ENCODE peak calls at places on chromosome 3, in ten cellular contexts. D is fibroblast of pulmonary artery, Q is AG04450, I is coronary artery, L is lower lobe of right lung, C is AG09309, A is cardiac fibroblast, Y is NB4, W is right atrium auricular region, T is psoas muscle. K is an unnamed sample.

GRCh38 chr3:135981701-135982403 is 16.3 kb downstream of the PPP2R3A start:
- DNase-seq in D (no peak), Q (no peak), I (no peak), L (no peak), C (no peak), A (no peak), Y (no peak), W (no peak), T (no peak), K (no peak)

GRCh38 chr3:144112036-144112435 is 140.4 kb downstream of the DIPK2A start:
- DNase-seq in D (no peak), Q (no peak), I (no peak), L (no peak), C (no peak), A (no peak), Y (no peak), W (no peak), T (no peak), K (no peak)

GRCh38 chr3:16239776-16240175 is 25.0 kb downstream of the DPH3 start:
- DNase-seq in D (peak; percentile 28), Q (no peak), I (no peak), L (no peak), C (no peak), A (peak; percentile 47), Y (no peak), W (no peak), T (no peak), K (no peak)

GRCh38 chr3:99929409-99930139 is 111.9 kb downstream of the CMSS1 start:
- DNase-seq in D (peak; percentile 39), Q (no peak), I (no peak), L (no peak), C (no peak), A (peak; percentile 77), Y (no peak), W (no peak), T (peak; percentile 53), K (peak; percentile 36)

GRCh38 chr3:147412491-147412916 is 3.3 kb downstream of the ZIC1 start:
- DNase-seq in D (no peak), Q (no peak), I (no peak), L (no peak), C (no peak), A (no peak), Y (no peak), W (no peak), T (no peak), K (no peak)

GRCh38 chr3:3806856-3807255 is 7.6 kb downstream of the LRRN1 start:
- DNase-seq in D (no peak), Q (no peak), I (no peak), L (no peak), C (no peak), A (no peak), Y (no peak), W (no peak), T (no peak), K (no peak)

GRCh38 chr3:160575589-160575988 is 10.2 kb upstream of the KPNA4 start:
- DNase-seq in D (no peak), Q (no peak), I (no peak), L (no peak), C (no peak), A (no peak), Y (no peak), W (no peak), T (no peak), K (no peak)

GRCh38 chr3:45442679-45443214 is 54.4 kb downstream of the LARS2 start:
- DNase-seq in D (no peak), Q (no peak), I (no peak), L (no peak), C (no peak), A (peak; percentile 17), Y (no peak), W (no peak), T (no peak), K (no peak)

GRCh38 chr3:2655229-2655701 is 454.9 kb downstream of the IL5RA start:
- DNase-seq in D (no peak), Q (no peak), I (no peak), L (no peak), C (no peak), A (no peak), Y (no peak), W (no peak), T (no peak), K (no peak)

DNA sequence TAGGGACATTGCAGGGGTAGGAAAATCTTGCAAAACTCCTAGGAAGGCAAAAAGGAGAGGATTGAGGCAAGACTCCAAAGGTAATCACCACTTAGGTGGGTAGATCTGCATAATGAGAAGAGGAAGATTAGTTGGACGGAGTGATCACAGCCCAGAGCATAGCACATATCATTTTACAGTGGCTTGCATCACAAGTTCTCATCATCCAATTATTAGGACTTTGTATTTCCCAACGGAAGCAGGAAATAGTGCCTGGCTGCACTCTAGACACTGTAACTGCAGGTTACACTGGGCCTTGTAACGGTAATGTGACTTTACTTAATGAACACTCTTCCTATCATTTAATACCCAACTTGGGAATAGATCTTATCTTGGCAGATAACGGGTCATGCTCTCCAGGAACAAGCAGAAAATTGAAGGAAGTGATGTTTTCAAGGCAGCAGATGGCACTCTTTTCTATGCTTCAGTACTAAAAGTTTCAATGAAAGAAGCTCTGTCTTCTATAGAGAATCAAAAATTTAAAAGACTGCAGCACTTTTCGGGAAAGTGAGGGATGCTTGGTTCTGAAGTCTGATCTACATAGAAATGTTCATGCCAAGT is 101.9 kb upstream of the KCNMB2 start:
- DNase-seq in D (peak; percentile 19), Q (no peak), I (no peak), L (no peak), C (no peak), A (peak; percentile 22), Y (peak; percentile 3), W (no peak), T (no peak), K (no peak)
- TF ChIP-seq CTCF in D (peak; percentile 10), Q (peak; percentile 27), I (no peak), L (no peak), C (peak; percentile 39), A (no peak), Y (no peak), W (peak; percentile 54), T (peak; percentile 3), K (peak; percentile 51)

GRCh38 chr3:25576836-25577454 is 87.8 kb downstream of the TOP2B start:
- DNase-seq in D (no peak), Q (no peak), I (no peak), L (no peak), C (no peak), A (no peak), Y (peak; percentile 18), W (no peak), T (no peak), K (no peak)
- TF ChIP-seq CTCF in D (no peak), Q (no peak), I (no peak), L (no peak), C (no peak), A (no peak), Y (peak; percentile 29), W (no peak), T (no peak), K (no peak)

DNA sequence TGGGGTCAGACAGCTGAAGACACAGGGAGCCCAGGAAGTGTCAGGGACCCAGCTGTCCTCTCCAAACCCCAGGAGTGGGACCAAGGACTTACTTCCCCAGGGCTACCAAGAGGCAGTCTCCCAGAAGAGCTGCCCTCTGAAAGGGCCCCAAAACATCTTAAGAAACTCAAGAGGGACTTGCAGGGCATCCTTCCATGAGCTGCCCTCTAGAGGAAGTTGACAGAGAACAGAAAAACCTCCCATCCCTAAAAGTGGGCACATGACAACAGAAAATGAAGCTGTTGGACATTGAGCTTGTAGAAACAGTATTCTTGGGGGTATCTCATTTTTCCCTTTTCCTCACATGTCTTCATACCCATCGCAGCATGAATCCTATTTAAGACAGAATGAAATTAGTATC is 58.9 kb downstream of the MECOM start:
- DNase-seq in D (peak; percentile 42), Q (no peak), I (no peak), L (no peak), C (no peak), A (peak; percentile 34), Y (peak; percentile 5), W (no peak), T (no peak), K (no peak)
- TF ChIP-seq CTCF in D (peak; percentile 46), Q (peak; percentile 20), I (no peak), L (no peak), C (no peak), A (peak; percentile 45), Y (peak; percentile 31), W (no peak), T (no peak), K (peak; percentile 19)

GRCh38 chr3:68018275-68018674 is 363.9 kb upstream of the SUCLG2 start:
- DNase-seq in D (no peak), Q (no peak), I (no peak), L (no peak), C (no peak), A (no peak), Y (no peak), W (no peak), T (no peak), K (no peak)
- TF ChIP-seq CTCF in D (no peak), Q (no peak), I (no peak), L (no peak), C (no peak), A (no peak), Y (no peak), W (no peak), T (no peak), K (peak; percentile 27)

K was measured in HFFc6.